ENCODE peak calls at places on chromosomes 4 and X, in ten cellular contexts. R, D, N, X, U, J, L, G, C and Q are unnamed samples.

GRCh38 chr4:182083681-182084410 is 159.4 kb upstream of the TENM3 start:
- DNase-seq in R (no peak), D (no peak), N (no peak), X (no peak), U (no peak), J (no peak), L (no peak), G (no peak), C (no peak), Q (no peak)

GRCh38 chrX:132615396-132616131 is 126.7 kb upstream of the MBNL3 start:
- DNase-seq in R (peak), D (peak), N (peak), X (peak), U (no peak), J (no peak), L (peak), G (peak), C (peak), Q (no peak)

GRCh38 chr4:101279377-101279871 is 67.9 kb downstream of the PPP3CA start:
- DNase-seq in R (peak), D (peak), N (peak), X (peak), U (no peak), J (no peak), L (peak), G (no peak), C (no peak), Q (peak)

GRCh38 chrX:30973784-30974427 is 84.9 kb upstream of the TAB3 start:
- DNase-seq in R (no peak), D (no peak), N (no peak), X (no peak), U (no peak), J (no peak), L (no peak), G (no peak), C (peak), Q (no peak)

GRCh38 chrX:3577551-3577950 is 135.9 kb downstream of the PRKX start:
- DNase-seq in R (no peak), D (no peak), N (no peak), X (no peak), U (no peak), J (no peak), L (no peak), G (no peak), C (no peak), Q (no peak)

GRCh38 chr4:117847849-117848248 is 186.4 kb upstream of the NDST3 start:
- DNase-seq in R (no peak), D (no peak), N (no peak), X (no peak), U (no peak), J (no peak), L (no peak), G (no peak), C (no peak), Q (no peak)

GRCh38 chr4:138003248-138003647 is 238.9 kb downstream of the SLC7A11 start:
- DNase-seq in R (no peak), D (no peak), N (no peak), X (no peak), U (no peak), J (no peak), L (peak), G (no peak), C (no peak), Q (no peak)

GRCh38 chr4:71292228-71292627 is 46.6 kb upstream of the SLC4A4 start:
- DNase-seq in R (no peak), D (no peak), N (no peak), X (no peak), U (no peak), J (no peak), L (no peak), G (no peak), C (no peak), Q (no peak)

GRCh38 chr4:17823871-17824669 is 13.3 kb downstream of the NCAPG start:
- DNase-seq in R (no peak), D (no peak), N (no peak), X (no peak), U (no peak), J (no peak), L (no peak), G (no peak), C (no peak), Q (no peak)

GRCh38 chrX:72094894-72095293 is 36.8 kb downstream of the RTL5 start:
- DNase-seq in R (peak), D (no peak), N (no peak), X (no peak), U (no peak), J (no peak), L (peak), G (no peak), C (peak), Q (no peak)

GRCh38 chrX:31323658-31324057 is 251.8 kb upstream of the FTHL17 start:
- DNase-seq in R (no peak), D (no peak), N (no peak), X (no peak), U (no peak), J (no peak), L (no peak), G (no peak), C (no peak), Q (no peak)

GRCh38 chr4:109184421-109184956 is 118.0 kb downstream of the COL25A1 start:
- DNase-seq in R (no peak), D (no peak), N (no peak), X (no peak), U (no peak), J (no peak), L (no peak), G (no peak), C (no peak), Q (peak)

GRCh38 chr4:39729557-39729956 is 31.6 kb downstream of the UBE2K start:
- DNase-seq in R (no peak), D (no peak), N (no peak), X (no peak), U (no peak), J (no peak), L (peak), G (no peak), C (no peak), Q (no peak)

DNA sequence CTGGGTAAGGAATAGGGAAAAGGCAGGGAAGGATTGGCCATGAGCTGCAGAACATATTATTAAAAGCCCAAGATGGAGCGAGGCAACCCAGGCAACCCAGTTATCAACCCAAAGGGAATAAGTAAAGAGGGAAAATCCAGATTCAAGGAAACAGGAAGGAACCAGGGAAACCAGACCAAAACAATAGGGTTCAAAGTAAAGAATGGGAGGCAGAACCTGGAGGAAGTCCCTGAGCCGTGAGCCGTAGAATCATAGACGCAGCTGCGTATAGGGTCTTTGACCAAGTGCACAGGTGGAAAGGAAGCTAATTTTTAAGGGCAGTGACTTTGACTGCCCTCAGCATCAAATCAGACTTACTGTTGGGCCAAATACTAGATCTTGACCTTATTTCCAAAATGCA is 98.5 kb upstream of the SRD5A3 start:
- DNase-seq in R (no peak), D (no peak), N (no peak), X (no peak), U (no peak), J (no peak), L (no peak), G (no peak), C (no peak), Q (no peak)
- H3K27ac ChIP-seq in R (no peak), D (no peak), N (no peak), X (no peak), U (no peak), J (no peak), L (no peak), G (no peak), C (no peak), Q (no peak)

GRCh38 chr4:1753692-1754311 is 32.5 kb downstream of the TACC3 start:
- DNase-seq in R (peak), D (no peak), N (no peak), X (no peak), U (no peak), J (no peak), L (no peak), G (no peak), C (no peak), Q (no peak)
- H3K27ac ChIP-seq in R (no peak), D (no peak), N (no peak), X (no peak), U (no peak), J (no peak), L (no peak), G (no peak), C (no peak), Q (no peak)

DNA sequence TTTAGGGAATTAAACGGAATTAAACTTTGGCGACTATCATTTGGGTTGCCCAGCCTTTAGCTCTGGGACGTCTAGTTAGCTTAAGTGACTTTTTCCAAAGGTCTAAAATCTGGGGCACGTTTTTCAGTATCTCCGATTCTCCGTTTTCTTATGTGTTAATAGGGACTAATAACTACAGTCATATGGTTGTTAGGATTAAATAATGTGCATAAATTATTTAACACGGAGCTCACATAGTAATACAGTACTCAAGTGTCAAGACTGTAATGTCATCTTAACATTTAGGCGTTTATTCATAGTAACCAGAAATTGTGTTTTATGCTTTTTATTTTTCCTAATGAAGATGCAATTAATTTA is 466 bp upstream of the CCNA2 start:
- DNase-seq in R (no peak), D (no peak), N (no peak), X (no peak), U (no peak), J (no peak), L (no peak), G (no peak), C (no peak), Q (no peak)
- H3K27ac ChIP-seq in R (no peak), D (peak), N (peak), X (peak), U (peak), J (no peak), L (peak), G (peak), C (no peak), Q (peak)

DNA sequence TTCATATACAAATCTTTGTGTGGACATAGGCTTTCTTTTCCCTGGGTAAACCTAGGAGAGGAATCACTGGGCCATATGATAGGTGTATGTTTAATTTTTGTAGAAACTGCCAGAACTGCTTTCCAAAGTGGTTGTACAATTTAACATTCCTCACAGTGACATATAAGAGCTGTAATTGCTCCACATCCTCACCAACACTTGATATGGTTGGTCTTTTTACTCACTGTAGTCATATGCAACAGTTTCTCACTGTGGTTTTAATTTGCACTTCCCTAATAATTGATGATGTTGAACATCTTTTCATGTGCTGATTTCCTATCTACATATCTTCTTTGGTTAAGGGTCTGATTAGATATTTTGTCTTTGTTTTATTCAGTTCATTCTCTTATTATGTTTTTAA is 24.5 kb upstream of the PAPSS1 start:
- DNase-seq in R (no peak), D (no peak), N (no peak), X (no peak), U (no peak), J (no peak), L (no peak), G (no peak), C (no peak), Q (no peak)
- H3K27ac ChIP-seq in R (no peak), D (no peak), N (no peak), X (no peak), U (no peak), J (no peak), L (no peak), G (no peak), C (no peak), Q (no peak)

GRCh38 chr4:95537181-95537580 is 11.6 kb downstream of the UNC5C start:
- DNase-seq in R (no peak), D (no peak), N (no peak), X (no peak), U (no peak), J (no peak), L (no peak), G (no peak), C (no peak), Q (no peak)

GRCh38 chr4:95537967-95538485 is 10.7 kb downstream of the UNC5C start:
- DNase-seq in R (no peak), D (no peak), N (no peak), X (no peak), U (no peak), J (no peak), L (no peak), G (no peak), C (no peak), Q (no peak)

GRCh38 chr4:95540227-95540626 is 8.5 kb downstream of the UNC5C start:
- DNase-seq in R (no peak), D (no peak), N (no peak), X (no peak), U (no peak), J (no peak), L (no peak), G (no peak), C (no peak), Q (no peak)

GRCh38 chr4:95541094-95541493 is 7.7 kb downstream of the UNC5C start:
- DNase-seq in R (no peak), D (no peak), N (no peak), X (no peak), U (no peak), J (no peak), L (no peak), G (no peak), C (no peak), Q (no peak)

GRCh38 chr4:95539056-95539455 is 9.7 kb downstream of the UNC5C start:
- DNase-seq in R (no peak), D (no peak), N (no peak), X (no peak), U (no peak), J (no peak), L (no peak), G (no peak), C (no peak), Q (no peak)
- H3K27ac ChIP-seq in R (no peak), D (peak), N (no peak), X (no peak), U (peak), J (peak), L (no peak), G (peak), C (no peak), Q (no peak)